ENCODE peak calls at places on chromosomes 1 and 21, in five cellular contexts. R is left lung, F is T-helper 17 cell, C is heart right ventricle, K is Right ventricle myocardium inferior. S is an unnamed sample.

GRCh38 chr1:20047058-20047457 is 22.9 kb upstream of the PLA2G5 start:
- ATAC-seq in R (no peak), K (peak), F (no peak), C (no peak), S (no peak)

GRCh38 chr1:157377216-157377821 is 175.0 kb downstream of the FCRL5 start:
- ATAC-seq in R (peak), F (no peak), K (no peak), C (no peak), S (no peak)

GRCh38 chr1:169106921-169107672 is 607 bp downstream of the ATP1B1 start:
- ATAC-seq in C (peak), R (no peak), F (no peak), K (no peak), S (no peak)

GRCh38 chr1:91166106-91166712 is 144.4 kb upstream of the ZNF644 start:
- ATAC-seq in F (peak), K (peak), R (peak), C (peak), S (peak)

GRCh38 chr1:86472165-86472564 is 3.4 kb downstream of the CLCA1 start:
- ATAC-seq in K (no peak), C (no peak), F (no peak), R (no peak), S (no peak)

GRCh38 chr21:45632165-45632896 is 11.2 kb upstream of the PCBP3 start:
- ATAC-seq in R (no peak), K (no peak), C (no peak), F (peak), S (no peak)

GRCh38 chr1:246506440-246506784 is 667 bp downstream of the SMYD3 start:
- ATAC-seq in F (peak), C (peak), R (peak), K (peak), S (peak)

GRCh38 chr1:115869064-115869463 is 28.1 kb upstream of the NHLH2 start:
- ATAC-seq in C (no peak), F (no peak), K (no peak), R (no peak), S (no peak)

GRCh38 chr1:17558954-17559617 is 19.6 kb downstream of the ARHGEF10L start:
- ATAC-seq in K (no peak), R (no peak), F (no peak), C (no peak), S (no peak)

GRCh38 chr21:45506241-45506817 is 35.9 kb downstream of the SLC19A1 start:
- ATAC-seq in F (no peak), K (no peak), C (no peak), R (no peak), S (no peak)

GRCh38 chr1:10665930-10666850 is 130.3 kb downstream of the CASZ1 start:
- ATAC-seq in R (peak), K (peak), F (no peak), C (peak), S (peak)

GRCh38 chr21:45471229-45472052 is 66.5 kb downstream of the COL18A1 start:
- ATAC-seq in R (peak), C (peak), F (no peak), K (peak), S (peak)

GRCh38 chr1:56434025-56434424 is 145.3 kb downstream of the PLPP3 start:
- ATAC-seq in C (no peak), K (no peak), F (no peak), R (no peak), S (no peak)

GRCh38 chr1:98794196-98794886 is 132.8 kb downstream of the SNX7 start:
- ATAC-seq in C (peak), F (peak), R (peak), K (no peak), S (no peak)

GRCh38 chr1:154877370-154877974 is 7.4 kb upstream of the KCNN3 start:
- ATAC-seq in R (no peak), K (peak), F (no peak), C (no peak), S (no peak)

GRCh38 chr1:214229736-214230135 is 51.2 kb upstream of the SMYD2 start:
- ATAC-seq in K (no peak), R (no peak), F (no peak), C (no peak), S (no peak)

GRCh38 chr21:27564684-27565280 is 597.9 kb upstream of the ADAMTS5 start:
- ATAC-seq in F (no peak), K (peak), C (peak), R (peak), S (no peak)

GRCh38 chr1:17594026-17594425 is 54.5 kb downstream of the ARHGEF10L start:
- ATAC-seq in F (no peak), K (peak), R (no peak), C (peak), S (no peak)

GRCh38 chr1:204887846-204888245 is 17.2 kb downstream of the NFASC start:
- ATAC-seq in C (no peak), R (no peak), F (no peak), K (peak), S (no peak)

GRCh38 chr1:112406771-112407170 is 10.8 kb downstream of the CTTNBP2NL start:
- ATAC-seq in F (no peak), K (no peak), C (no peak), R (no peak), S (no peak)

GRCh38 chr1:180533571-180533987 is 25.2 kb upstream of the OVAAL start:
- ATAC-seq in F (peak), K (peak), R (peak), C (peak), S (no peak)

GRCh38 chr21:14737922-14738321 is 191.8 kb upstream of the SAMSN1 start:
- ATAC-seq in R (peak), F (peak), K (no peak), C (no peak), S (no peak)

GRCh38 chr1:158646465-158646864 is 40.0 kb downstream of the SPTA1 start:
- ATAC-seq in R (peak), F (no peak), C (no peak), K (no peak), S (no peak)

GRCh38 chr1:206098242-206098919 is 18.8 kb downstream of the AVPR1B start:
- ATAC-seq in K (no peak), C (no peak), F (no peak), R (no peak), S (no peak)

GRCh38 chr1:229087906-229088305 is 183.0 kb upstream of the RAB4A start:
- ATAC-seq in R (no peak), F (no peak), C (no peak), K (no peak), S (no peak)

GRCh38 chr1:81547912-81548303 is 252.8 kb upstream of the ADGRL2 start:
- ATAC-seq in F (no peak), C (no peak), R (no peak), K (peak), S (no peak)

GRCh38 chr1:10168912-10169514 is 41.4 kb upstream of the KIF1B start:
- ATAC-seq in C (no peak), R (no peak), K (no peak), F (no peak), S (no peak)

GRCh38 chr1:41751804-41752513 is 166.8 kb downstream of the HIVEP3 start:
- ATAC-seq in F (peak), R (peak), C (peak), K (peak), S (peak)

GRCh38 chr1:166925791-166926483 is 49.4 kb downstream of the ILDR2 start:
- ATAC-seq in C (peak), F (no peak), R (no peak), K (peak), S (no peak)

GRCh38 chr1:58773406-58773840 is 10.4 kb downstream of the JUN start:
- ATAC-seq in C (peak), K (peak), R (peak), F (no peak), S (peak)

GRCh38 chr1:2067393-2067792 is 17.2 kb downstream of the PRKCZ start:
- ATAC-seq in K (no peak), C (no peak), R (no peak), F (no peak), S (no peak)

GRCh38 chr1:198764748-198765147 is 125.9 kb downstream of the PTPRC start:
- ATAC-seq in C (no peak), R (no peak), K (no peak), F (no peak), S (no peak)

GRCh38 chr1:150221552-150221951 is 14.4 kb downstream of the ANP32E start:
- ATAC-seq in C (no peak), R (peak), F (peak), K (no peak), S (no peak)

GRCh38 chr1:58884706-58885661 is 101.1 kb upstream of the JUN start:
- ATAC-seq in C (peak), K (peak), F (no peak), R (peak), S (no peak)

GRCh38 chr1:158087320-158087927 is 93.3 kb upstream of the CD1D start:
- ATAC-seq in K (peak), R (peak), F (peak), C (no peak), S (peak)